ENCODE peak calls at places on chromosomes 16 and 17, in nine cellular contexts. J, F, I, M, Z, D, X, G and V are unnamed samples.

GRCh38 chr17:67478266-67479118 is 101.4 kb downstream of the PITPNC1 start:
- DNase-seq in J (no peak), F (no peak), I (no peak), M (peak), Z (no peak), D (no peak), X (no peak), G (no peak), V (no peak)

GRCh38 chr16:84465154-84465553 is 39.3 kb downstream of the MEAK7 start:
- DNase-seq in J (no peak), F (no peak), I (no peak), M (no peak), Z (no peak), D (no peak), X (no peak), G (no peak), V (no peak)

GRCh38 chr17:29149431-29150064 is 30.6 kb downstream of the MYO18A start:
- DNase-seq in J (no peak), F (no peak), I (no peak), M (peak), Z (no peak), D (no peak), X (no peak), G (no peak), V (no peak)

GRCh38 chr17:76935331-76935730 is 67.1 kb downstream of the MGAT5B start:
- DNase-seq in J (no peak), F (no peak), I (no peak), M (no peak), Z (no peak), D (no peak), X (peak), G (no peak), V (no peak)

GRCh38 chr16:87316923-87317765 is at the start of gene C16orf95:
- DNase-seq in J (peak), F (peak), I (peak), M (peak), Z (peak), D (peak), X (peak), G (peak), V (peak)

GRCh38 chr17:4492762-4493561 is 5.7 kb upstream of the SPNS2 start:
- DNase-seq in J (peak), F (no peak), I (peak), M (peak), Z (no peak), D (peak), X (peak), G (no peak), V (peak)

GRCh38 chr16:79970551-79971236 is 370.2 kb upstream of the MAF start:
- DNase-seq in J (no peak), F (no peak), I (no peak), M (no peak), Z (no peak), D (no peak), X (no peak), G (no peak), V (no peak)

GRCh38 chr17:73999246-73999645 is 204.2 kb upstream of the RPL38 start:
- DNase-seq in J (no peak), F (no peak), I (no peak), M (no peak), Z (no peak), D (no peak), X (no peak), G (no peak), V (no peak)

GRCh38 chr17:64223931-64224657 is 39.0 kb downstream of the TEX2 start:
- DNase-seq in J (no peak), F (no peak), I (no peak), M (no peak), Z (no peak), D (no peak), X (no peak), G (no peak), V (peak)

GRCh38 chr16:51134269-51134812 is 16.7 kb downstream of the SALL1 start:
- DNase-seq in J (no peak), F (no peak), I (no peak), M (no peak), Z (no peak), D (no peak), X (no peak), G (no peak), V (no peak)